ENCODE peak calls at places on chromosomes 7 and 10, in eight cellular contexts. W is GM12865, G is testis, R is HFFc6, U is left lung, J is fibroblast of mammary gland, K is kidney, O is endodermal cell. X is an unnamed sample.

GRCh38 chr7:83178796-83179195 is 16.1 kb upstream of the PCLO start:
- DNase-seq in K (no peak), J (no peak), W (no peak), O (no peak), G (no peak), R (no peak), U (no peak), X (no peak)

GRCh38 chr7:70069977-70070376 is 471.7 kb downstream of the AUTS2 start:
- DNase-seq in G (no peak), R (no peak), U (no peak), O (no peak), W (peak), J (no peak), K (no peak), X (no peak)

GRCh38 chr10:12602557-12602956 is 253.2 kb downstream of the CAMK1D start:
- DNase-seq in W (no peak), K (no peak), R (no peak), U (no peak), O (no peak), G (no peak), J (no peak), X (no peak)

GRCh38 chr7:105935250-105935649 is 27.8 kb upstream of the CDHR3 start:
- DNase-seq in G (no peak), U (peak), J (no peak), K (no peak), O (no peak), W (no peak), R (no peak), X (no peak)

GRCh38 chr7:17559388-17559787 is 260.9 kb downstream of the AHR start:
- DNase-seq in G (no peak), R (peak), U (no peak), K (no peak), W (no peak), J (peak), O (no peak), X (no peak)

GRCh38 chr7:111878788-111879187 is 316.5 kb upstream of the IMMP2L start:
- DNase-seq in K (no peak), W (no peak), O (no peak), G (no peak), J (no peak), U (no peak), R (no peak), X (no peak)

GRCh38 chr10:102413053-102413705 is 5.4 kb downstream of the PSD start:
- DNase-seq in U (no peak), J (no peak), K (no peak), W (peak), O (peak), G (no peak), R (no peak), X (no peak)

GRCh38 chr7:98528079-98528478 is 89.0 kb upstream of the NPTX2 start:
- DNase-seq in J (no peak), K (no peak), W (no peak), U (no peak), G (no peak), R (no peak), O (no peak), X (no peak)

GRCh38 chr7:75567948-75568595 is 76.0 kb downstream of the SPDYE5 start:
- DNase-seq in G (no peak), J (no peak), K (no peak), R (no peak), W (no peak), O (no peak), U (no peak), X (no peak)

GRCh38 chr7:132480534-132480933 is 95.7 kb downstream of the PLXNA4 start:
- DNase-seq in G (peak), U (no peak), J (no peak), K (peak), R (no peak), W (no peak), O (no peak), X (no peak)

GRCh38 chr10:86506499-86506898 is 15.1 kb downstream of the WAPL start:
- DNase-seq in W (no peak), K (no peak), G (no peak), U (no peak), J (no peak), R (peak), O (no peak), X (no peak)

GRCh38 chr7:34747842-34748241 is 89.8 kb downstream of the NPSR1 start:
- DNase-seq in U (no peak), O (no peak), K (no peak), R (no peak), G (no peak), J (no peak), W (no peak), X (peak)

GRCh38 chr7:24974026-24974832 is 5.7 kb downstream of the OSBPL3 start:
- DNase-seq in J (no peak), K (no peak), O (no peak), R (no peak), W (no peak), G (no peak), U (no peak), X (no peak)

GRCh38 chr7:55026086-55026790 is 7.4 kb downstream of the EGFR start:
- DNase-seq in O (no peak), G (no peak), W (no peak), J (peak), K (no peak), R (no peak), U (no peak), X (no peak)

GRCh38 chr7:127566242-127566641 is 19.2 kb downstream of the GCC1 start:
- DNase-seq in J (no peak), U (no peak), O (no peak), G (no peak), K (no peak), R (no peak), W (no peak), X (no peak)

GRCh38 chr7:12584940-12585339 is 14.4 kb downstream of the SCIN start:
- DNase-seq in J (no peak), W (peak), G (no peak), U (peak), R (peak), K (no peak), O (no peak), X (no peak)

DNA sequence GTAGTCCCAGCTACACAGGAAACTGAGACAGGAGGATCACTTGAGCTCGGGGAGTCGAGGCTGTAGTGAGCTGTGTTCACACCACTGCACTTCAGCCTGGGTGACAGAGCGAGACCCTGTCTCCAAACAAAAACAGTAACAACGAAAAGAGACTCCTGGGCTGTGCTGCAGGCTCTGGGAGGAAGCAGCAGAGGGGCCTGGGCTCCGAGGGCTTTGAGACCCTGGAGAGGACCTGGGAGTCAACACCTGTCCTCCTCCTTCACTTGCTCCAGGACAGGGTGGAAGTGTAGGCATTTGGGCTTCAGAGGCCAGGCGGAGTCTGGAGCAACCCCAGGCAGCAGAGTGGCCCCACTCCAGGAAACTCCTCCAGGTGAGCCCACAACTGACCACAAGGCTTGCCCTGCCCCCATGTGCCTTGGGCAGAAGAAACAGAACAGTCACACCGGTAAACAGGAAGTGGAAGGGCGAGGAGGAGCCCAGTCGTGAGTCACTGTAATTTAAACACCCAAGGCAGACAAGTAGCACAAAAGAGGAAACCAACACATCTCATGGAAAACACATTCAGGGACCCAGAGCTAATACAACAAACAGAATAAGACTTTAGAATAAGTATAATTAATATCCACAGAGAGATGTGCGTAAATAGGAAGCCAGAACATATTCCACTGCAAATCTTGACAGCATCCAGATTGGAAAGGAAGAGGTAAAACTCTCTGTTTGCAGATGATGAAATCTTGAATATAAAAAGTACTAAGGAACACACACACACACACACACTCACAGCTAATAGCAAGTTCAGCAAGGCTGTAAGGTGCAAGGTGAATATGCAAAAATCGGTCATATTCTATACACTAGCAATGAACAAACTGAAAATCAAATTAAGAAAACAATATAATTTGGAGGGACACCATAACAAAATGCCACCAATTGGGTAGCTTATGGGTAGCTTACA is 20.5 kb upstream of the RASGEF1A start:
- DNase-seq in W (peak), G (no peak), J (no peak), U (peak), K (peak), O (peak), R (no peak), X (peak)
- TF ChIP-seq CTCF in W (no peak), G (no peak), J (no peak), U (no peak), K (no peak), O (no peak), R (no peak), X (no peak)

GRCh38 chr10:92082583-92083280 is 159.2 kb downstream of the BTAF1 start:
- DNase-seq in J (no peak), O (no peak), K (no peak), U (no peak), R (no peak), G (no peak), W (no peak), X (peak)
- TF ChIP-seq CTCF in J (no peak), O (no peak), K (no peak), U (no peak), R (no peak), G (no peak), W (no peak), X (no peak)

GRCh38 chr7:152108359-152108758 is 82.9 kb downstream of the GALNT11 start:
- DNase-seq in W (no peak), U (no peak), J (no peak), R (no peak), G (no peak), O (no peak), K (no peak), X (no peak)
- TF ChIP-seq CTCF in W (no peak), U (no peak), J (no peak), R (no peak), G (no peak), O (peak), K (no peak), X (no peak)

DNA sequence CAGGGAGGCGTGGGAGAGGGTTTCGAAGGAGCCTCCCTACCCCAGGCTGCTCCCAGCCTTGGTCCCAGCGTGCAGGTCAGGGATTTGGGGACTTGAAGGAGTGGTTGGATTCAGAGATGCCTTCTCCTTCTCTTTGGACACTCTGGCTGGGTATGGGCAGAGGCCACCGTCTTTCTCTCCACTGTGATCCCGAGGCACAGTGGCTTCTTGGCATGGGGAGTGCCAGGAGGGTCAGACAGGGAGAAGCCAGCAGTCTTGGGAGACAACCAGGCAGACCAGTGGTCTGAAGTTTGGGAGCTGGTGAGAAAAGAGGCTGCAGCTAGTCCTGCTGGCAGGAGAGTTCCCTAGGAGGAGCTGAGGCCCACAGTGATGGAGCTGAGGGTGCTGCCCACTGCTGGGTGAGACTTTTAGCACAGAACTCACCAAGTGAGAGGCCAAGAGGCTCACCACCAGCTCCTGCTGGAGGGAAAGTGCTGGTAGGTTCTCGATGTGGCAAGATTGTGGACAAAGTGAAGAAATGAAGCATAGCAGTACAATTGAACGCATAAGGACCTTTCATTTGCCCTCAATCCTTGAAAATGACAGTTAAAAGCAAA is 35.2 kb upstream of the WDFY4 start:
- DNase-seq in G (no peak), U (no peak), O (no peak), R (peak), J (peak), W (no peak), K (no peak), X (no peak)
- TF ChIP-seq CTCF in G (no peak), U (no peak), O (peak), R (peak), J (peak), W (no peak), K (no peak), X (no peak)

X was measured in MCF 10A.